ENCODE peak calls at places on chromosomes 2 and 18, in eight cellular contexts. Y is NAMALWA, I is HuH-7, Q is WTC11, U is Caco-2, A is EL, L is H7, E is GM03348. K is an unnamed sample.

GRCh38 chr2:191675807-191676667 is 1.9 kb upstream of the NABP1 start:
- DNase-seq in E (peak), Y (peak), L (no peak), Q (no peak), A (no peak), U (no peak), I (no peak), K (no peak)

GRCh38 chr2:134315471-134315870 is 61.6 kb downstream of the MGAT5 start:
- DNase-seq in A (no peak), L (no peak), I (no peak), Q (no peak), U (no peak), Y (no peak), E (no peak), K (no peak)

GRCh38 chr18:54983041-54983686 is 23.9 kb upstream of the CCDC68 start:
- DNase-seq in Q (no peak), E (peak), U (peak), Y (peak), I (peak), A (peak), L (peak), K (peak)

GRCh38 chr18:9726936-9727335 is 18.8 kb downstream of the RAB31 start:
- DNase-seq in Q (no peak), E (no peak), L (no peak), Y (no peak), A (no peak), I (no peak), U (no peak), K (no peak)

GRCh38 chr18:59553273-59553672 is 143.9 kb downstream of the CCBE1 start:
- DNase-seq in A (no peak), L (no peak), E (no peak), Q (no peak), Y (no peak), I (no peak), U (no peak), K (no peak)

GRCh38 chr2:196934672-196935071 is 8.2 kb upstream of the PGAP1 start:
- DNase-seq in A (no peak), E (no peak), I (no peak), U (no peak), Q (no peak), L (no peak), Y (no peak), K (no peak)

GRCh38 chr18:79687806-79688205 is 8.2 kb downstream of the CTDP1 start:
- DNase-seq in A (peak), E (no peak), L (peak), Y (no peak), I (no peak), Q (no peak), U (no peak), K (no peak)

GRCh38 chr18:61896118-61896517 is 3.3 kb upstream of the RNF152 start:
- DNase-seq in U (no peak), A (no peak), L (no peak), I (no peak), E (no peak), Q (no peak), Y (no peak), K (no peak)

GRCh38 chr2:55848096-55848495 is 75.5 kb downstream of the EFEMP1 start:
- DNase-seq in U (no peak), Y (no peak), L (no peak), I (no peak), A (no peak), Q (no peak), E (no peak), K (no peak)

GRCh38 chr2:167335627-167336026 is 447.3 kb downstream of the XIRP2 start:
- DNase-seq in I (no peak), Q (no peak), A (peak), Y (no peak), E (no peak), L (no peak), U (no peak), K (no peak)

GRCh38 chr2:30931841-30932407 is 124.7 kb upstream of the CAPN13 start:
- DNase-seq in Q (no peak), L (no peak), U (no peak), Y (no peak), I (no peak), A (no peak), E (no peak), K (no peak)

GRCh38 chr18:79526468-79527460 is 131.0 kb downstream of the NFATC1 start:
- DNase-seq in I (no peak), Q (no peak), U (no peak), A (no peak), E (no peak), Y (no peak), L (peak), K (no peak)

GRCh38 chr2:126627623-126628022 is 28.3 kb upstream of the GYPC start:
- DNase-seq in I (no peak), Y (no peak), Q (no peak), A (no peak), E (no peak), U (no peak), L (no peak), K (no peak)

GRCh38 chr2:70044290-70045040 is 42.8 kb upstream of the PCBP1 start:
- DNase-seq in A (no peak), L (no peak), I (no peak), Y (no peak), Q (no peak), E (no peak), U (no peak), K (no peak)

GRCh38 chr2:234952270-234953115 is 676 bp downstream of the SH3BP4 start:
- DNase-seq in Y (no peak), A (no peak), Q (peak), U (peak), E (peak), L (peak), I (peak), K (peak)

GRCh38 chr2:39469807-39470206 is 32.7 kb upstream of the MAP4K3 start:
- DNase-seq in Q (no peak), U (peak), L (no peak), E (peak), Y (peak), A (peak), I (peak), K (peak)

GRCh38 chr2:222609391-222609790 is 46.5 kb downstream of the FARSB start:
- DNase-seq in I (no peak), L (no peak), U (no peak), Y (no peak), A (peak), E (peak), Q (no peak), K (no peak)

GRCh38 chr2:20300656-20301055 is 50.0 kb downstream of the PUM2 start:
- DNase-seq in U (no peak), Y (no peak), A (no peak), I (no peak), Q (no peak), L (no peak), E (no peak), K (no peak)

GRCh38 chr2:48693066-48693465 is 62.5 kb downstream of the LHCGR start:
- DNase-seq in Y (no peak), L (no peak), Q (no peak), U (no peak), I (no peak), E (no peak), A (no peak), K (no peak)

GRCh38 chr2:239758325-239758877 is 266.7 kb downstream of the NDUFA10 start:
- DNase-seq in U (no peak), I (no peak), E (no peak), Q (no peak), Y (no peak), L (peak), A (no peak), K (no peak)

K was measured in neural progenitor cell.